ENCODE peak calls at places on chromosome 9, in six cellular contexts. P is gastrocnemius medialis, V is brain microvascular endothelial cell, N is left ventricle myocardium inferior, O is cardiac muscle cell, I is bronchial epithelial cell. X is an unnamed sample.

GRCh38 chr9:133979921-133980863 is 11.9 kb downstream of the VAV2 start:
- DNase-seq in P (no peak), V (no peak), N (peak; percentile 14), O (no peak), I (no peak), X (no peak)

GRCh38 chr9:18297532-18297872 is 176.5 kb upstream of the ADAMTSL1 start:
- DNase-seq in P (no peak), V (no peak), N (no peak), O (no peak), I (no peak), X (no peak)

GRCh38 chr9:84397822-84398221 is 57.3 kb upstream of the SLC28A3 start:
- DNase-seq in P (no peak), V (peak; percentile 53), N (no peak), O (no peak), I (peak; percentile 62), X (peak; percentile 70)

GRCh38 chr9:124562328-124562727 is 55.1 kb upstream of the NR5A1 start:
- DNase-seq in P (no peak), V (no peak), N (peak; percentile 53), O (peak; percentile 39), I (no peak), X (no peak)

GRCh38 chr9:128882677-128883590 is 1.0 kb downstream of the LRRC8A start:
- DNase-seq in P (no peak), V (no peak), N (no peak), O (peak; percentile 58), I (peak; percentile 41), X (peak; percentile 50)

GRCh38 chr9:93207326-93207814 is 23.4 kb downstream of the WNK2 start:
- DNase-seq in P (peak; percentile 78), V (peak; percentile 25), N (peak; percentile 64), O (peak; percentile 90), I (no peak), X (no peak)

GRCh38 chr9:94139672-94140417 is 55.6 kb downstream of the PTPDC1 start:
- DNase-seq in P (peak; percentile 88), V (peak; percentile 96), N (peak; percentile 85), O (no peak), I (peak; percentile 90), X (peak; percentile 85)

GRCh38 chr9:114906922-114907571 is 23.3 kb downstream of the TNFSF8 start:
- DNase-seq in P (no peak), V (no peak), N (no peak), O (peak; percentile 58), I (peak; percentile 42), X (peak; percentile 44)

GRCh38 chr9:2697492-2697891 is 19.8 kb upstream of the KCNV2 start:
- DNase-seq in P (no peak), V (no peak), N (no peak), O (no peak), I (no peak), X (no peak)

GRCh38 chr9:69801994-69802393 is 18.6 kb upstream of the CFAP95 start:
- DNase-seq in P (no peak), V (no peak), N (no peak), O (no peak), I (peak; percentile 65), X (peak; percentile 49)

GRCh38 chr9:109588415-109588814 is 90.3 kb upstream of the PTPN3 start:
- DNase-seq in P (no peak), V (no peak), N (no peak), O (peak; percentile 46), I (no peak), X (no peak)

GRCh38 chr9:134778841-134779411 is 101.7 kb upstream of the FCN2 start:
- DNase-seq in P (peak; percentile 26), V (peak; percentile 36), N (peak; percentile 61), O (peak; percentile 83), I (no peak), X (no peak)

GRCh38 chr9:19174127-19174921 is 47.0 kb upstream of the PLIN2 start:
- DNase-seq in P (peak; percentile 83), V (peak; percentile 96), N (peak; percentile 62), O (peak; percentile 56), I (peak; percentile 83), X (peak; percentile 90)

GRCh38 chr9:133280387-133280786 is 5.4 kb upstream of the ABO start:
- DNase-seq in P (no peak), V (no peak), N (no peak), O (no peak), I (no peak), X (no peak)

GRCh38 chr9:108484468-108484867 is 371.3 kb downstream of the ACTL7B start:
- DNase-seq in P (no peak), V (no peak), N (no peak), O (no peak), I (peak; percentile 87), X (peak; percentile 89)

GRCh38 chr9:136656339-136656738 is 6.4 kb upstream of the EGFL7 start:
- DNase-seq in P (no peak), V (no peak), N (no peak), O (no peak), I (no peak), X (no peak)

GRCh38 chr9:129666575-129666974 is 1.1 kb downstream of the PRRX2 start:
- DNase-seq in P (no peak), V (no peak), N (no peak), O (no peak), I (no peak), X (no peak)

GRCh38 chr9:36316629-36317317 is 58.5 kb upstream of the GNE start:
- DNase-seq in P (no peak), V (peak; percentile 18), N (no peak), O (no peak), I (no peak), X (no peak)

GRCh38 chr9:107848598-107848997 is 359.0 kb upstream of the KLF4 start:
- DNase-seq in P (no peak), V (no peak), N (no peak), O (no peak), I (no peak), X (no peak)

GRCh38 chr9:93009337-93010015 is 49.0 kb upstream of the SUSD3 start:
- DNase-seq in P (no peak), V (no peak), N (no peak), O (no peak), I (no peak), X (no peak)

GRCh38 chr9:76810377-76810957 is 46.2 kb downstream of the PCA3 start:
- DNase-seq in P (peak; percentile 15), V (peak; percentile 52), N (no peak), O (peak; percentile 65), I (peak; percentile 71), X (peak; percentile 79)

GRCh38 chr9:8627944-8628679 is 828.5 kb upstream of the DMAC1 start:
- DNase-seq in P (no peak), V (no peak), N (no peak), O (no peak), I (peak; percentile 98), X (peak; percentile 93)

GRCh38 chr9:104903609-104904008 is 24.3 kb downstream of the ABCA1 start:
- DNase-seq in P (no peak), V (peak; percentile 86), N (no peak), O (no peak), I (no peak), X (no peak)

GRCh38 chr9:90659626-90660364 is 17.2 kb upstream of the DIRAS2 start:
- DNase-seq in P (no peak), V (peak; percentile 57), N (no peak), O (no peak), I (peak; percentile 84), X (peak; percentile 83)

GRCh38 chr9:15191358-15191757 is 115.7 kb downstream of the TTC39B start:
- DNase-seq in P (no peak), V (no peak), N (no peak), O (no peak), I (no peak), X (no peak)

GRCh38 chr9:123832858-123833257 is 97.1 kb downstream of the DENND1A start:
- DNase-seq in P (no peak), V (no peak), N (no peak), O (no peak), I (no peak), X (no peak)

GRCh38 chr9:127384901-127385300 is 12.1 kb upstream of the SLC2A8 start:
- DNase-seq in P (no peak), V (no peak), N (no peak), O (no peak), I (no peak), X (no peak)
- TF ChIP-seq CTCF in P (no peak), V (peak; percentile 36), N (no peak), O (no peak), I (no peak), X (no peak)

DNA sequence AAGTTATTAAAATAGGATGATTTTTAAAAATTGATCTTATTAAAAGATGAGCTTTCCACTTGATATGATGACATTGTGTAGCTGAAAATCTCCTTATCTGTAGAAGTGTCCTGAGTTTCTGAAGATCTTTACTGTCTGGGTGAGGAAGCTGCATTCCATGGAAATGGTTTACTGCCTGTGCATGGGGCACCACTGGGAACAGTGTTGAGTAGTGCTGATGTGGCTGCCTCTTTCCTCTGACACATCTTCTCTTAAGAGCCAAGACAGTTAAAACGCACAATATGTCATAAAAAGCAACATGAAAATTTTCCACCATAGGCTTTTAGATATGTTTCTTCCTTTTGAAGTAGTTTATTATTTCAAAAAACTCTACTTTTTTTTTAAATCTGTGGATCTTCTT is 24.6 kb downstream of the SECISBP2 start:
- DNase-seq in P (no peak), V (no peak), N (no peak), O (no peak), I (no peak), X (no peak)
- H3K4me3 ChIP-seq in P (no peak overlapping the region), V (no peak overlapping the region), N (no peak overlapping the region), O (no peak overlapping the region), I (no peak overlapping the region), X (no peak overlapping the region)

GRCh38 chr9:21966140-21966851 is 27.9 kb downstream of the CDKN2A start:
- DNase-seq in P (no peak), V (no peak), N (no peak), O (no peak), I (no peak), X (no peak)

GRCh38 chr9:21967169-21967568 is 27.0 kb downstream of the CDKN2A start:
- DNase-seq in P (no peak), V (no peak), N (no peak), O (no peak), I (no peak), X (no peak)

GRCh38 chr9:21964925-21965385 is 29.2 kb downstream of the CDKN2A start:
- DNase-seq in P (no peak), V (no peak), N (no peak), O (no peak), I (peak; percentile 49), X (peak; percentile 70)

GRCh38 chr9:21967707-21968106 is 26.5 kb downstream of the CDKN2A start:
- DNase-seq in P (no peak), V (no peak), N (no peak), O (no peak), I (no peak), X (no peak)

DNA sequence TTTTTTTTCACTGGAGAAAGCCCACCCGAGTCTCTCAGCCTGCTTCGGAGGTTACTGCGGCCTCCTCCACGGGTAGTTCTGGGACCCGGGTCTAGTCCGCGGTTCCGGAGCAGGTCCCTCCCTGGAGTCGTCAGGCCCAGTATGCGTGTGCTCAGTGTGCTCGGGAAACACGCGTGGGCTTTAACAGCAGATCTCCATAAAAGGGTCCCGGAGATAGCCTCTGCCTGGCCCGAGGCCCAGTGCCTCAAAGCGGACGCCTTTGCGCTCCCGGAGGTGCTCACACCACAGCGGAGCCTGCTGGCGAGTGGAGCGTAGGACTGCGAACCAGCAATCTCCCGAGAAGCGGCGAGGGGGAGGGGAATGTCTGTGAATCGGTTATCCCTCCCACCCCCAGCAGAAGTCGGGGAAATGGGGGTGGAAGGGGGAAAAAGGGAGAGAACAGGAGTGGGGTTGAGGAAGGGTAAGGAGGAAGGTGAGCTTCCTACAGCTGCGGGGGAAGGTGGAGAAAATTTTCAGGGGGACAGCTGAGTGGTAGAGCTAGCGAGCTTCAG is 28.7 kb downstream of the CDKN2A start:
- DNase-seq in P (peak; percentile 23), V (peak; percentile 83), N (no peak), O (peak; percentile 79), I (peak; percentile 62), X (peak; percentile 74)
- TF ChIP-seq CTCF in P (no peak), V (peak; percentile 93), N (peak; percentile 21), O (peak; percentile 83), I (peak; percentile 80), X (peak; percentile 66)

GRCh38 chr9:37471942-37472679 is 6.9 kb upstream of the ZBTB5 start:
- DNase-seq in P (no peak), V (peak; percentile 77), N (no peak), O (peak; percentile 42), I (peak; percentile 94), X (peak; percentile 88)
- H3K4me3 ChIP-seq in P (peak overlapping the region; percentile 2), V (peak overlapping the region; percentile 46), N (peak overlapping the region; percentile 57), O (no peak overlapping the region), I (peak overlapping the region; percentile 15), X (peak overlapping the region; percentile 6)

X was measured in epithelial cell of esophagus.